ENCODE peak calls at places on chromosomes 7 and 10, in five cellular contexts. Q is A549; S is activated effector memory CD4-positive, alpha-beta T cell treated with anti-CD3 and anti-CD28 coated beads, Interleukin-2, amount 50 U/mL, for 16 hours; K is HuH-7.5; G is LoVo. M is an unnamed sample.

GRCh38 chr7:134707663-134708383 is 61.2 kb downstream of the BPGM start:
- DNase-seq in Q (no peak), S (no peak), K (no peak), G (no peak), M (no peak)

GRCh38 chr10:125661418-125661941 is 21.5 kb downstream of the TEX36 start:
- DNase-seq in Q (no peak), S (no peak), K (no peak), G (no peak), M (no peak)

GRCh38 chr7:50226669-50227068 is 77.8 kb upstream of the IKZF1 start:
- DNase-seq in Q (no peak), S (peak; percentile 73), K (no peak), G (no peak), M (no peak)

GRCh38 chr7:149620961-149621360 is 123.4 kb upstream of the ZNF746 start:
- DNase-seq in Q (no peak), S (peak; percentile 83), K (no peak), G (no peak), M (no peak)

GRCh38 chr7:38229386-38229785 is 44.0 kb downstream of the TARP start:
- DNase-seq in Q (no peak), S (no peak), K (no peak), G (no peak), M (no peak)

GRCh38 chr10:12056758-12057157 is 12.0 kb upstream of the DHTKD1 start:
- DNase-seq in Q (no peak), S (no peak), K (no peak), G (no peak), M (no peak)

GRCh38 chr7:199465-200249 is 7.3 kb downstream of the FAM20C start:
- DNase-seq in Q (no peak), S (no peak), K (no peak), G (no peak), M (no peak)

GRCh38 chr7:139635521-139636240 is 112.2 kb downstream of the CLEC2L start:
- DNase-seq in Q (no peak), S (peak; percentile 82), K (no peak), G (no peak), M (no peak)

GRCh38 chr7:1176891-1177373 is 16.9 kb upstream of the ZFAND2A start:
- DNase-seq in Q (peak; percentile 65), S (peak; percentile 94), K (peak; percentile 93), G (peak; percentile 49), M (peak; percentile 71)

GRCh38 chr7:148556892-148557291 is 33.7 kb upstream of the C7orf33 start:
- DNase-seq in Q (no peak), S (no peak), K (no peak), G (no peak), M (no peak)

GRCh38 chr7:45183711-45184210 is 26.2 kb downstream of the RAMP3 start:
- DNase-seq in Q (no peak), S (peak; percentile 50), K (no peak), G (no peak), M (no peak)

GRCh38 chr10:43336061-43336460 is 35.4 kb upstream of the FXYD4 start:
- DNase-seq in Q (no peak), S (no peak), K (no peak), G (no peak), M (no peak)

GRCh38 chr7:32905175-32905662 is 13.7 kb upstream of the KBTBD2 start:
- DNase-seq in Q (no peak), S (peak; percentile 91), K (no peak), G (peak; percentile 73), M (no peak)

GRCh38 chr10:114245128-114245791 is 6.2 kb downstream of the VWA2 start:
- DNase-seq in Q (no peak), S (no peak), K (no peak), G (peak; percentile 18), M (no peak)

GRCh38 chr10:16663472-16663871 is 141.8 kb upstream of the C1QL3 start:
- DNase-seq in Q (no peak), S (no peak), K (no peak), G (no peak), M (no peak)

GRCh38 chr10:102752266-102752930 is 8.7 kb downstream of the WBP1L start:
- DNase-seq in Q (no peak), S (no peak), K (no peak), G (no peak), M (no peak)

GRCh38 chr7:45881759-45882464 is 6.4 kb upstream of the IGFBP1 start:
- DNase-seq in Q (no peak), S (no peak), K (peak; percentile 42), G (peak; percentile 75), M (no peak)

GRCh38 chr7:76185187-76185915 is 16.3 kb upstream of the SRRM3 start:
- DNase-seq in Q (no peak), S (no peak), K (no peak), G (no peak), M (no peak)

GRCh38 chr10:36670616-36671402 is 454.6 kb upstream of the ANKRD30A start:
- DNase-seq in Q (no peak), S (no peak), K (no peak), G (no peak), M (no peak)

GRCh38 chr7:123352226-123352550 is 152.4 kb upstream of the SLC13A1 start:
- DNase-seq in Q (no peak), S (no peak), K (no peak), G (no peak), M (no peak)

GRCh38 chr10:43234471-43235041 is 32.3 kb downstream of the RASGEF1A start:
- DNase-seq in Q (no peak), S (peak; percentile 25), K (no peak), G (no peak), M (peak; percentile 8)

GRCh38 chr10:127195571-127196226 is 692 bp downstream of the INSYN2A start:
- DNase-seq in Q (no peak), S (no peak), K (no peak), G (no peak), M (no peak)

GRCh38 chr7:75642810-75643486 is 95.8 kb downstream of the HIP1 start:
- DNase-seq in Q (peak; percentile 59), S (peak; percentile 85), K (peak; percentile 39), G (peak; percentile 18), M (no peak)

GRCh38 chr10:121753726-121754476 is 155.7 kb upstream of the FGFR2 start:
- DNase-seq in Q (no peak), S (no peak), K (no peak), G (no peak), M (no peak)

GRCh38 chr7:150432915-150433892 is 17.2 kb upstream of the GIMAP8 start:
- DNase-seq in Q (no peak), S (no peak), K (no peak), G (no peak), M (no peak)

GRCh38 chr7:21767300-21767900 is 178.3 kb downstream of the CDCA7L start:
- DNase-seq in Q (peak; percentile 72), S (no peak), K (peak; percentile 44), G (peak; percentile 83), M (no peak)

GRCh38 chr7:39589323-39590111 is 23.3 kb downstream of the YAE1 start:
- DNase-seq in Q (no peak), S (peak; percentile 80), K (no peak), G (peak; percentile 51), M (no peak)

GRCh38 chr10:31765546-31765945 is 163.1 kb downstream of the ARHGAP12 start:
- DNase-seq in Q (no peak), S (no peak), K (no peak), G (no peak), M (no peak)

GRCh38 chr7:77327067-77327931 is 88.8 kb downstream of the GSAP start:
- DNase-seq in Q (no peak), S (no peak), K (peak; percentile 17), G (no peak), M (peak; percentile 33)

GRCh38 chr10:96501985-96502384 is 11.7 kb downstream of the TLL2 start:
- DNase-seq in Q (no peak), S (no peak), K (no peak), G (peak; percentile 26), M (no peak)

GRCh38 chr10:43998021-43998809 is 349.5 kb upstream of the ZNF32 start:
- DNase-seq in Q (no peak), S (no peak), K (no peak), G (no peak), M (no peak)

GRCh38 chr10:121593676-121594075 is 4.6 kb downstream of the FGFR2 start:
- DNase-seq in Q (no peak), S (no peak), K (no peak), G (no peak), M (no peak)

M was measured in omental fat pad.